ENCODE peak calls at places on chromosomes 1 and 21, in seven cellular contexts. One of them, this sample, is unnamed.

GRCh38 chr1:115275216-115275615 is 62.8 kb downstream of the NGF start:
- DNase-seq in pancreas: no peak
- DNase-seq in HFF-Myc: no peak
- DNase-seq in epithelial cell of esophagus: peak
- DNase-seq in GM06990: no peak
- DNase-seq in keratinocyte: no peak
- DNase-seq in mucosa of descending colon: no peak
- DNase-seq in this sample: peak

GRCh38 chr1:206551985-206552325 is 44.6 kb downstream of the RASSF5 start:
- DNase-seq in HFF-Myc: no peak
- DNase-seq in mucosa of descending colon: peak
- DNase-seq in pancreas: no peak
- DNase-seq in GM06990: no peak
- DNase-seq in epithelial cell of esophagus: no peak
- DNase-seq in keratinocyte: no peak
- DNase-seq in this sample: no peak

GRCh38 chr21:32977216-32977615 is 48.5 kb upstream of the OLIG2 start:
- DNase-seq in epithelial cell of esophagus: no peak
- DNase-seq in mucosa of descending colon: no peak
- DNase-seq in pancreas: no peak
- DNase-seq in HFF-Myc: no peak
- DNase-seq in GM06990: no peak
- DNase-seq in keratinocyte: no peak
- DNase-seq in this sample: no peak

GRCh38 chr1:230268371-230269170 is 157.6 kb downstream of the PGBD5 start:
- DNase-seq in GM06990: no peak
- DNase-seq in HFF-Myc: peak
- DNase-seq in keratinocyte: no peak
- DNase-seq in pancreas: peak
- DNase-seq in mucosa of descending colon: peak
- DNase-seq in epithelial cell of esophagus: peak
- DNase-seq in this sample: peak

GRCh38 chr1:21337010-21337437 is 46.8 kb upstream of the ECE1 start:
- DNase-seq in mucosa of descending colon: no peak
- DNase-seq in keratinocyte: no peak
- DNase-seq in HFF-Myc: no peak
- DNase-seq in pancreas: peak
- DNase-seq in epithelial cell of esophagus: no peak
- DNase-seq in GM06990: no peak
- DNase-seq in this sample: no peak

GRCh38 chr1:233500111-233500510 is 113.8 kb upstream of the KCNK1 start:
- DNase-seq in HFF-Myc: no peak
- DNase-seq in GM06990: no peak
- DNase-seq in pancreas: no peak
- DNase-seq in epithelial cell of esophagus: no peak
- DNase-seq in keratinocyte: no peak
- DNase-seq in mucosa of descending colon: no peak
- DNase-seq in this sample: no peak

GRCh38 chr1:43783671-43784205 is 76.4 kb downstream of the ST3GAL3 start:
- DNase-seq in keratinocyte: peak
- DNase-seq in pancreas: no peak
- DNase-seq in epithelial cell of esophagus: peak
- DNase-seq in GM06990: peak
- DNase-seq in mucosa of descending colon: no peak
- DNase-seq in HFF-Myc: no peak
- DNase-seq in this sample: peak

GRCh38 chr1:234272656-234273312 is 100.5 kb upstream of the COA6 start:
- DNase-seq in mucosa of descending colon: no peak
- DNase-seq in epithelial cell of esophagus: no peak
- DNase-seq in HFF-Myc: no peak
- DNase-seq in keratinocyte: no peak
- DNase-seq in GM06990: no peak
- DNase-seq in pancreas: peak
- DNase-seq in this sample: no peak

GRCh38 chr1:13435456-13435855 is 25.2 kb downstream of the PRAMEF20 start:
- DNase-seq in epithelial cell of esophagus: no peak
- DNase-seq in mucosa of descending colon: no peak
- DNase-seq in HFF-Myc: no peak
- DNase-seq in GM06990: no peak
- DNase-seq in keratinocyte: no peak
- DNase-seq in pancreas: no peak
- DNase-seq in this sample: no peak

GRCh38 chr1:184801503-184801902 is 46.8 kb upstream of the EDEM3 start:
- DNase-seq in keratinocyte: no peak
- DNase-seq in HFF-Myc: peak
- DNase-seq in GM06990: no peak
- DNase-seq in epithelial cell of esophagus: peak
- DNase-seq in pancreas: peak
- DNase-seq in mucosa of descending colon: no peak
- DNase-seq in this sample: no peak

GRCh38 chr1:45974541-45975269 is 157.7 kb downstream of the PIK3R3 start:
- DNase-seq in keratinocyte: peak
- DNase-seq in HFF-Myc: no peak
- DNase-seq in epithelial cell of esophagus: peak
- DNase-seq in GM06990: no peak
- DNase-seq in pancreas: no peak
- DNase-seq in mucosa of descending colon: peak
- DNase-seq in this sample: peak

GRCh38 chr1:204711947-204712701 is 26.6 kb upstream of the LRRN2 start:
- DNase-seq in GM06990: no peak
- DNase-seq in epithelial cell of esophagus: no peak
- DNase-seq in pancreas: no peak
- DNase-seq in keratinocyte: no peak
- DNase-seq in HFF-Myc: no peak
- DNase-seq in mucosa of descending colon: peak
- DNase-seq in this sample: no peak

GRCh38 chr1:170562644-170563338 is 30.8 kb downstream of the GORAB start:
- DNase-seq in mucosa of descending colon: peak
- DNase-seq in keratinocyte: peak
- DNase-seq in epithelial cell of esophagus: peak
- DNase-seq in pancreas: peak
- DNase-seq in HFF-Myc: peak
- DNase-seq in GM06990: no peak
- DNase-seq in this sample: peak

GRCh38 chr1:6033124-6033523 is 12.6 kb upstream of the KCNAB2 start:
- DNase-seq in epithelial cell of esophagus: no peak
- DNase-seq in keratinocyte: no peak
- DNase-seq in GM06990: no peak
- DNase-seq in mucosa of descending colon: no peak
- DNase-seq in pancreas: no peak
- DNase-seq in HFF-Myc: no peak
- DNase-seq in this sample: no peak

GRCh38 chr1:48055854-48056253 is 58.7 kb upstream of the TRABD2B start:
- DNase-seq in epithelial cell of esophagus: no peak
- DNase-seq in keratinocyte: no peak
- DNase-seq in GM06990: no peak
- DNase-seq in pancreas: no peak
- DNase-seq in mucosa of descending colon: no peak
- DNase-seq in HFF-Myc: no peak
- DNase-seq in this sample: no peak

GRCh38 chr1:212754715-212755114 is 36.9 kb downstream of the NSL1 start:
- DNase-seq in pancreas: no peak
- DNase-seq in mucosa of descending colon: no peak
- DNase-seq in keratinocyte: no peak
- DNase-seq in HFF-Myc: no peak
- DNase-seq in epithelial cell of esophagus: no peak
- DNase-seq in GM06990: no peak
- DNase-seq in this sample: no peak

GRCh38 chr1:86487131-86487804 is 18.5 kb downstream of the CLCA1 start:
- DNase-seq in epithelial cell of esophagus: peak
- DNase-seq in keratinocyte: peak
- DNase-seq in HFF-Myc: peak
- DNase-seq in mucosa of descending colon: no peak
- DNase-seq in GM06990: no peak
- DNase-seq in pancreas: no peak
- DNase-seq in this sample: no peak

GRCh38 chr1:50266509-50266908 is 156.7 kb downstream of the DMRTA2 start:
- DNase-seq in pancreas: no peak
- DNase-seq in HFF-Myc: no peak
- DNase-seq in keratinocyte: no peak
- DNase-seq in GM06990: no peak
- DNase-seq in mucosa of descending colon: no peak
- DNase-seq in epithelial cell of esophagus: no peak
- DNase-seq in this sample: no peak

GRCh38 chr1:156157974-156158373 is 4.6 kb downstream of the SEMA4A start:
- DNase-seq in pancreas: no peak
- DNase-seq in GM06990: no peak
- DNase-seq in epithelial cell of esophagus: no peak
- DNase-seq in HFF-Myc: no peak
- DNase-seq in keratinocyte: no peak
- DNase-seq in mucosa of descending colon: no peak
- DNase-seq in this sample: no peak

GRCh38 chr1:15747378-15747777 is 5.1 kb downstream of the TMEM82 start:
- DNase-seq in mucosa of descending colon: no peak
- DNase-seq in HFF-Myc: no peak
- DNase-seq in pancreas: no peak
- DNase-seq in epithelial cell of esophagus: no peak
- DNase-seq in GM06990: no peak
- DNase-seq in keratinocyte: no peak
- DNase-seq in this sample: no peak

GRCh38 chr1:6220236-6220635 is 14.3 kb downstream of the RNF207 start:
- DNase-seq in GM06990: no peak
- DNase-seq in pancreas: no peak
- DNase-seq in epithelial cell of esophagus: peak
- DNase-seq in keratinocyte: peak
- DNase-seq in HFF-Myc: no peak
- DNase-seq in mucosa of descending colon: no peak
- DNase-seq in this sample: no peak

GRCh38 chr21:34276711-34277425 is 86.9 kb upstream of the KCNE2 start:
- DNase-seq in keratinocyte: no peak
- DNase-seq in pancreas: no peak
- DNase-seq in GM06990: peak
- DNase-seq in HFF-Myc: no peak
- DNase-seq in epithelial cell of esophagus: peak
- DNase-seq in mucosa of descending colon: no peak
- DNase-seq in this sample: peak

GRCh38 chr1:24964811-24965570 is 34.9 kb upstream of the RUNX3 start:
- DNase-seq in pancreas: peak
- DNase-seq in keratinocyte: no peak
- DNase-seq in epithelial cell of esophagus: no peak
- DNase-seq in HFF-Myc: no peak
- DNase-seq in mucosa of descending colon: peak
- DNase-seq in GM06990: peak
- DNase-seq in this sample: peak

GRCh38 chr1:184773762-184774320 is 19.2 kb upstream of the EDEM3 start:
- DNase-seq in pancreas: peak
- DNase-seq in epithelial cell of esophagus: no peak
- DNase-seq in keratinocyte: no peak
- DNase-seq in GM06990: no peak
- DNase-seq in HFF-Myc: no peak
- DNase-seq in mucosa of descending colon: peak
- DNase-seq in this sample: no peak

GRCh38 chr1:224524679-224525078 is 90.1 kb upstream of the WDR26 start:
- DNase-seq in epithelial cell of esophagus: peak
- DNase-seq in GM06990: no peak
- DNase-seq in pancreas: no peak
- DNase-seq in mucosa of descending colon: no peak
- DNase-seq in keratinocyte: no peak
- DNase-seq in HFF-Myc: no peak
- DNase-seq in this sample: no peak

GRCh38 chr1:119286587-119287181 is 81.9 kb upstream of the HAO2 start:
- DNase-seq in HFF-Myc: no peak
- DNase-seq in epithelial cell of esophagus: peak
- DNase-seq in mucosa of descending colon: peak
- DNase-seq in GM06990: no peak
- DNase-seq in pancreas: no peak
- DNase-seq in keratinocyte: no peak
- DNase-seq in this sample: peak

GRCh38 chr1:8004113-8004802 is 21.9 kb downstream of the ERRFI1 start:
- DNase-seq in epithelial cell of esophagus: peak
- DNase-seq in HFF-Myc: no peak
- DNase-seq in GM06990: no peak
- DNase-seq in mucosa of descending colon: no peak
- DNase-seq in keratinocyte: no peak
- DNase-seq in pancreas: no peak
- DNase-seq in this sample: no peak

GRCh38 chr1:113027449-113027848 is 45.5 kb upstream of the LRIG2 start:
- DNase-seq in HFF-Myc: no peak
- DNase-seq in GM06990: no peak
- DNase-seq in keratinocyte: no peak
- DNase-seq in epithelial cell of esophagus: no peak
- DNase-seq in mucosa of descending colon: no peak
- DNase-seq in pancreas: no peak
- DNase-seq in this sample: no peak

GRCh38 chr1:113018911-113019310 is 54.1 kb upstream of the LRIG2 start:
- DNase-seq in pancreas: no peak
- DNase-seq in keratinocyte: no peak
- DNase-seq in epithelial cell of esophagus: no peak
- DNase-seq in GM06990: no peak
- DNase-seq in mucosa of descending colon: peak
- DNase-seq in HFF-Myc: no peak
- DNase-seq in this sample: no peak

GRCh38 chr1:113027008-113027407 is 46.0 kb upstream of the LRIG2 start:
- DNase-seq in mucosa of descending colon: no peak
- DNase-seq in GM06990: no peak
- DNase-seq in pancreas: no peak
- DNase-seq in keratinocyte: no peak
- DNase-seq in epithelial cell of esophagus: no peak
- DNase-seq in HFF-Myc: no peak
- DNase-seq in this sample: no peak

GRCh38 chr1:113021430-113022085 is 51.4 kb upstream of the LRIG2 start:
- DNase-seq in GM06990: no peak
- DNase-seq in pancreas: no peak
- DNase-seq in HFF-Myc: no peak
- DNase-seq in mucosa of descending colon: no peak
- DNase-seq in keratinocyte: no peak
- DNase-seq in epithelial cell of esophagus: peak
- DNase-seq in this sample: no peak
- TF ChIP-seq CTCF in GM06990: no peak
- TF ChIP-seq CTCF in pancreas: no peak
- TF ChIP-seq CTCF in HFF-Myc: no peak
- TF ChIP-seq CTCF in mucosa of descending colon: no peak
- TF ChIP-seq CTCF in keratinocyte: no peak
- TF ChIP-seq CTCF in epithelial cell of esophagus: no peak
- TF ChIP-seq CTCF in this sample: no peak

GRCh38 chr1:157626099-157626498 is 28.2 kb upstream of the FCRL4 start:
- DNase-seq in pancreas: no peak
- DNase-seq in mucosa of descending colon: peak
- DNase-seq in keratinocyte: no peak
- DNase-seq in GM06990: peak
- DNase-seq in epithelial cell of esophagus: peak
- DNase-seq in HFF-Myc: no peak
- DNase-seq in this sample: peak
- TF ChIP-seq CTCF in pancreas: no peak
- TF ChIP-seq CTCF in mucosa of descending colon: no peak
- TF ChIP-seq CTCF in keratinocyte: peak
- TF ChIP-seq CTCF in GM06990: peak
- TF ChIP-seq CTCF in epithelial cell of esophagus: peak
- TF ChIP-seq CTCF in HFF-Myc: peak
- TF ChIP-seq CTCF in this sample: peak

GRCh38 chr1:29121516-29121937 is 2.2 kb downstream of the TMEM200B start:
- DNase-seq in pancreas: no peak
- DNase-seq in epithelial cell of esophagus: no peak
- DNase-seq in mucosa of descending colon: no peak
- DNase-seq in HFF-Myc: no peak
- DNase-seq in GM06990: no peak
- DNase-seq in keratinocyte: no peak
- DNase-seq in this sample: peak
- TF ChIP-seq CTCF in pancreas: no peak
- TF ChIP-seq CTCF in epithelial cell of esophagus: no peak
- TF ChIP-seq CTCF in mucosa of descending colon: peak
- TF ChIP-seq CTCF in HFF-Myc: no peak
- TF ChIP-seq CTCF in GM06990: no peak
- TF ChIP-seq CTCF in keratinocyte: no peak
- TF ChIP-seq CTCF in this sample: no peak

GRCh38 chr1:1419812-1420653 is 1.0 kb downstream of the ANKRD65 start:
- DNase-seq in pancreas: no peak
- DNase-seq in GM06990: no peak
- DNase-seq in mucosa of descending colon: no peak
- DNase-seq in epithelial cell of esophagus: no peak
- DNase-seq in keratinocyte: no peak
- DNase-seq in HFF-Myc: no peak
- DNase-seq in this sample: peak
- TF ChIP-seq CTCF in pancreas: no peak
- TF ChIP-seq CTCF in GM06990: no peak
- TF ChIP-seq CTCF in mucosa of descending colon: no peak
- TF ChIP-seq CTCF in epithelial cell of esophagus: no peak
- TF ChIP-seq CTCF in keratinocyte: peak
- TF ChIP-seq CTCF in HFF-Myc: no peak
- TF ChIP-seq CTCF in this sample: no peak